ENCODE peak calls at places on chromosomes 7 and 10, in six cellular contexts. Z, R, H, B, Q and U are unnamed samples.

GRCh38 chr10:62380002-62380401 is 5.8 kb downstream of the ZNF365 start:
- DNase-seq in Z (no peak), R (peak), H (peak), B (peak), Q (peak), U (no peak)

GRCh38 chr7:1865809-1866255 is 195.8 kb downstream of the ELFN1 start:
- DNase-seq in Z (no peak), R (no peak), H (no peak), B (no peak), Q (no peak), U (no peak)

GRCh38 chr10:119360181-119360921 is 153.0 kb downstream of the GRK5 start:
- DNase-seq in Z (no peak), R (peak), H (no peak), B (no peak), Q (no peak), U (peak)

GRCh38 chr10:55215699-55216098 is 414.7 kb upstream of the PCDH15 start:
- DNase-seq in Z (no peak), R (no peak), H (no peak), B (no peak), Q (no peak), U (no peak)

GRCh38 chr7:82164813-82165212 is 278.8 kb downstream of the CACNA2D1 start:
- DNase-seq in Z (no peak), R (peak), H (peak), B (peak), Q (peak), U (no peak)

GRCh38 chr10:114374141-114374791 is 30.0 kb downstream of the AFAP1L2 start:
- DNase-seq in Z (no peak), R (peak), H (no peak), B (peak), Q (peak), U (peak)

GRCh38 chr10:17353568-17353967 is 100.8 kb downstream of the ST8SIA6 start:
- DNase-seq in Z (no peak), R (peak), H (no peak), B (no peak), Q (peak), U (no peak)

GRCh38 chr7:141663081-141663510 is 38.9 kb downstream of the DENND11 start:
- DNase-seq in Z (no peak), R (no peak), H (no peak), B (no peak), Q (no peak), U (peak)

GRCh38 chr7:90772410-90772809 is 176.3 kb downstream of the CDK14 start:
- DNase-seq in Z (peak), R (no peak), H (no peak), B (no peak), Q (no peak), U (no peak)

GRCh38 chr7:122412441-122412840 is 107.9 kb upstream of the FEZF1 start:
- DNase-seq in Z (no peak), R (no peak), H (peak), B (no peak), Q (no peak), U (no peak)

GRCh38 chr10:30848396-30849032 is 183.2 kb downstream of the ZNF438 start:
- DNase-seq in Z (no peak), R (no peak), H (no peak), B (no peak), Q (no peak), U (no peak)

GRCh38 chr10:121036431-121036830 is 185.3 kb downstream of the WDR11 start:
- DNase-seq in Z (no peak), R (no peak), H (peak), B (no peak), Q (no peak), U (no peak)

GRCh38 chr10:287814-288213 is 152.6 kb downstream of the ZMYND11 start:
- DNase-seq in Z (no peak), R (peak), H (peak), B (no peak), Q (no peak), U (no peak)

GRCh38 chr10:11165591-11166543 is 148.2 kb downstream of the CELF2 start:
- DNase-seq in Z (peak), R (peak), H (peak), B (peak), Q (no peak), U (peak)

DNA sequence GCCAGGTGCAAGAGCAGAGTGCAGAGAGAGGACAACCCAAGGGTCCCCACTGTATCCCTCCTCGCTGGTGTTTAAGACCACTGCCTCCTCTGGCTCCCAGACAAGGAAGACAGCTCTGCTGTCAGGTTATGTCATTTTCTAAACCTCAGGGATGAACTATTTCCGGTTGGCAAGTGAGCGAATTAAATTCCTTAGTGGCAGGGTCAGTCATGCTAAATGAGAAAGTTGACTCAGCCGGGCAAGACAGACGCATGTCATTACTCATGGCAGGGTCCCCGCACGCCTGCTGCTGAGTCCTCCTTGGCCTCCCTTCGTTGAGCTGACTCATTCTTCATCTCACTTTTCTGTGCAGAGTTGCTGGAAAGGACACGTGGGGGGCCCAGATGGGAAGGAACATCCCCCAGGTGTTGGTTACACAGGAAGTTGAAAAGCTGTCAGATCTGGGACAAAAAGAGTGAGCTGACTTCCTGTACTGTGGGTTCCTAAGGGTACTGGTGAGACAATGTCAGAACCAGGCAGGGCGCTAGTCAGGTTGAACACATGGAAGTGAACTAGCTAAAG is 47.1 kb upstream of the UCN3 start:
- DNase-seq in Z (no peak), R (peak), H (peak), B (peak), Q (peak), U (no peak)
- H3K27ac ChIP-seq in Z (no peak), R (no peak), H (no peak), B (no peak), Q (no peak), U (no peak)

GRCh38 chr10:131323880-131324279 is 12.4 kb upstream of the TCERG1L start:
- DNase-seq in Z (no peak), R (no peak), H (no peak), B (no peak), Q (no peak), U (no peak)

GRCh38 chr10:131316321-131317075 is 5.0 kb upstream of the TCERG1L start:
- DNase-seq in Z (no peak), R (no peak), H (no peak), B (no peak), Q (no peak), U (no peak)

GRCh38 chr10:131318791-131319190 is 7.3 kb upstream of the TCERG1L start:
- DNase-seq in Z (no peak), R (no peak), H (no peak), B (no peak), Q (no peak), U (no peak)

GRCh38 chr10:131315343-131315742 is 3.8 kb upstream of the TCERG1L start:
- DNase-seq in Z (no peak), R (no peak), H (no peak), B (no peak), Q (no peak), U (no peak)

DNA sequence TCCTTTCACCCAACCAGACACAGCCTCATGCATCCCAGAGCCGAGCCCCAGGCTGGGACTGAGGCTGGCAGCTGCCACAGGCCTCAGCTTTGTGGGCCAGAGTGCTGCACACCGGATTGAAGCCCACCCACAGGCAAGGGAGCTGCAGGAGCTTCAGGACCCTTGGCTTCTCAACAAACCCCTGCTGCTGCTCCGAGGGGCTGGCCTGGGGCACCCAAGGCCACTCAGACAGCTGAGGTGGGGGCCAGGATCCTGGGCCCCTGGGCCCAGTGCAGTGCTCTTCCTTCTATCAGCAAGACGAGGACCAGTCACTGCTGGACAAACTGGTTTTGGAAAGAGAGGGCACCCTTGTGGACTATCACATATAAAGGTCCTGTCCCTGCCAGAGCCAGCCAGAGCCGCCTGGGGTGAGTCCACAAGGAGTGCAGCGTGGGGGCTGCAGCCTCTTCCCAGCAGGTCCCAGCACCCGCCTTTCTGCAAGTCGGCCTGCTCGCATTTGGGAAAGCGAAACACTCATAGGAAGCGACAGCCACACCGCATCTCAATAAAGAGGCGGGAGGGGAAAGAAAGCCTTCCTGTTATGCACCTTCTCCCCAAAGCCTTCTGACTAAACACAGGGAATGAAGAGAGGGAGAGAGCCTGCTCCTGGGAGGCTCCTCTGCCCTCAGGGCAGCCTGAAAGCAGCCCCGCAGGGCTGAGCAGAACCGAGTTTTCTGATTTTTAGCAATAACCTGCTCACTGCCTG is 9.5 kb upstream of the TCERG1L start:
- DNase-seq in Z (no peak), R (no peak), H (peak), B (no peak), Q (no peak), U (no peak)
- H3K9ac ChIP-seq in Z (no peak), R (no peak), H (no peak), B (no peak), Q (no peak), U (no peak)

GRCh38 chr7:50734246-50734645 is 48.5 kb downstream of the GRB10 start:
- DNase-seq in Z (no peak), R (no peak), H (no peak), B (no peak), Q (no peak), U (no peak)
- H3K27ac ChIP-seq in Z (no peak), R (no peak), H (no peak), B (no peak), Q (no peak), U (no peak)

DNA sequence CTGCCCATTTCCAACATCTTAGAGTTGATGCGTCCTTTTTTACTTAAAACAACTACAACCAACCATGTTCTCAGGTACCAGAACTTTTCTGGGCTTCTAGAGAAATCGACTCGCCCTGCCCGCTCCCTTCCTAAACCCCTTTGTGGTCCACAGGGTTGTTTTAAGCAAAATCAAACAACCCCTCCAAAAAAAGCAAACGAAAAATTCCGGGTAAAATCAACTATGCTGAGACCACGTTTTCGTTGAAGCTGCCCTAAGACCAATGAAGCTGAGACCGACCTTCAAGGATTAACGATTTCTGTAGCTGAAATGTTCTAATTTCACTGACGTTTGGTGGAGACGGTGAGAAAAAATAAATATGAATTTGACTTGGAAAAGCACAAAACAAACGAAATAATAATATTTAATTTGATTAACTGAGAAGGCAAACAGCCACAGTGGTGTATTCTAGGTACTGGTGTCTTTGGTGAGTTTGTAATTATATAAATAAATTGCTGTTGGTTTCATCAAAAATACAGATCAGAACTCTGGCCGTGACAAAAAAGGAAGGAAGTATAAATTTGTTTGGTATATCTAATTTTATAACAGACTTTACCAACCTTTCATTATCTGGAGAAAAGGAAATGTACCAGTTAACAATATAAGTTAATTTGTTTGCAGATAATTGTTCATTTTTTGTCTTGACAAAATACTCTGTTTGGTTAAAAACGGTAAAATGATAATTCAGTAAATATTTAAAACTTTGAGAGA is 4.7 kb upstream of the IGF2BP3 start:
- DNase-seq in Z (no peak), R (no peak), H (no peak), B (no peak), Q (no peak), U (no peak)
- H3K9ac ChIP-seq in Z (no peak), R (peak), H (peak), B (no peak), Q (peak), U (no peak)

GRCh38 chr7:64884913-64885370 is 18.1 kb upstream of the ZNF273 start:
- DNase-seq in Z (no peak), R (no peak), H (no peak), B (no peak), Q (no peak), U (peak)

GRCh38 chr7:64884085-64884912 is 18.8 kb upstream of the ZNF273 start:
- DNase-seq in Z (no peak), R (no peak), H (no peak), B (no peak), Q (no peak), U (no peak)

GRCh38 chr7:64881461-64882287 is 21.4 kb upstream of the ZNF273 start:
- DNase-seq in Z (no peak), R (no peak), H (no peak), B (no peak), Q (no peak), U (peak)

GRCh38 chr7:64882341-64883112 is 20.5 kb upstream of the ZNF273 start:
- DNase-seq in Z (no peak), R (peak), H (peak), B (peak), Q (no peak), U (peak)

DNA sequence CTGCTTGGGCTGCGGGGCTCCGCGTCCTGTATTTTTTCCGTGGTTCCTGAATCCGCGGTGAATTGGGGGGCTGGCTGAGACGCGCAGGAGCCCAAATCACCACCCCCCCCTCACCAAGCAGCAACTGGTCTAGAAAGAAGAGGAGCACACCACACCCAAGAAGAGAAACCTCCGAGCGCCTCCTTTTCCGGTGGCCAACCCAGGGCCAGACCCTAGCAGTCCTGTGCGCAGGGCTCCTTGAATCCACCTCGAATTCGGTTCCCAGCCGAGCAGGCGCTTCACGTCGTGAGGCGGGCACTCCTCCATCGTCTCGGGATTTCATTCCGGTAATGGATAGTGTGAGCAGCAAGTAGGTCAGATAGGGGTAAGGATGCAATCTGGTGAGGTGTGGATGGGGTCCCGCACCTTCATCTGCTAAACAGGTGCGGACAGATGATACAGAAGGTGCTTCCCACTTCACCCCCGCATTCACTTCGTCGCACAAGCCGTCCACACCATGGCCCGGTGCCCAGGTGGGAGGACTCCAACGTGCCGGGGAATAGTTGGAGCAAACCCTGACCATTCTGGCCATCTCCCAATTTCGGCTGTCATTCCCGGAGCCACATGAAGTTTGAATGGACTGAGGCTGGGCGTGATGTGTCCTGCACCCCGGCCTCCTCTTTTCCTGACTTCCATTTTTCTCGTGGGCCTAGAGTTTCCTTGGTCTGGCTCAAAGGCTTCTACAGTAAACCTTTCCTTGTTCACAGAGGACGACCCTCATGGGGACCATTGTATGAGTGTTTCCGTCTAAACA is 19.8 kb upstream of the ZNF273 start:
- DNase-seq in Z (no peak), R (peak), H (no peak), B (no peak), Q (no peak), U (no peak)
- H3K27ac ChIP-seq in Z (no peak), R (no peak), H (no peak), B (no peak), Q (no peak), U (no peak)

GRCh38 chr10:53025172-53025651 is 252.6 kb upstream of the MBL2 start:
- DNase-seq in Z (no peak), R (peak), H (no peak), B (peak), Q (peak), U (no peak)
- H3K9ac ChIP-seq in Z (no peak), R (peak), H (no peak), B (no peak), Q (peak), U (no peak)

DNA sequence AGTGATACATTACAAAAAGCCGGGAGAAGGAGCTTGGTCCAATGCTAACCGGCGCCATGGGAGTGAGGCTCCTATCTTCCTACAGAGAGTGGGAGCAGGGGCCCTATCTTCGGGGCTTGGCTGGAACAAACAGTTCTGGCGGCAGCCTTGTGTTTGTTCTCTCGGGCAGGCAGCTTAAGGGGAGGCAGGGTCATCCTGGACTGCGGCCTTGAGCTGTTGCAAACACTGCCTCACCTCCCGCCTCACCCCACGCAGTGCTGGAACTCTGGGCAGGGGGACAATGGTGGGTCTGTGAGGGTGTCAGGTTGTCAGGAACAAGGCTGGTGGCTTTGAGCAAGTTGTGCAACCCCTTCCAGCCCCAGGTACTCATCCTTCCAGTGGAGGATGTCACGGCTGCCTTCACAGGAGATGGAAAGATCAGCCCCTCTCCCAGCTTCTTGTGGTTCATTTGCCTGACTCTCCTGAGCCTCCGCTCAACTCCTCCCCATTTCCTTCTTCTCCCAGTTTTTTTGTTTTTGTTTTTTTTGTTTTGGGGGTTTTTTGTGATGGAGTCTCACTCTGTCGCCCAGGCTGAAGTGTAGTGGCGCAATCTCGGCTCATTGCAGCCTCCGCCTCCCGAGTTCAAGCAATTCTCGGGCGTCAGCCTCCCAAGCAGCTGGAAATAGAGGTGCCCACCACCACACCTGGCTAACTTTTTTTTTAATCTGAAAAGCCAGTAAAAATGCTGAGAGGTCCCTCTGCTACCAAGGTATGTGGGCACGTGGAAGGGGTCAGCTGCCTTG is 57.4 kb downstream of the SPOCK2 start:
- DNase-seq in Z (no peak), R (no peak), H (no peak), B (peak), Q (no peak), U (no peak)
- H3K27ac ChIP-seq in Z (no peak), R (no peak), H (no peak), B (no peak), Q (no peak), U (no peak)